ENCODE peak calls at places on chromosomes 6 and 20, in seven cellular contexts. O, M, F, V, Q, N and A are unnamed samples.
A peak's percentile ranks its signal among the peaks of the same experiment; 100 is the strongest.

GRCh38 chr20:45097485-45098095 is 3.3 kb downstream of the KCNS1 start:
- DNase-seq in M (no peak), O (peak; percentile 57), V (no peak), F (peak; percentile 27), Q (no peak), N (no peak), A (no peak)

GRCh38 chr6:108260126-108260808 is 573 bp downstream of the SNX3 start:
- DNase-seq in O (peak; percentile 61), M (no peak), F (peak; percentile 1), V (peak; percentile 57), Q (peak; percentile 32), N (peak; percentile 61), A (peak; percentile 39)

GRCh38 chr6:42423244-42423643 is 28.5 kb downstream of the TRERF1 start:
- DNase-seq in N (no peak), O (no peak), F (peak; percentile 37), M (no peak), V (no peak), Q (no peak), A (no peak)

GRCh38 chr6:87340230-87340629 is 4.4 kb upstream of the C6orf163 start:
- DNase-seq in Q (no peak), O (no peak), N (no peak), F (no peak), M (no peak), V (no peak), A (no peak)

GRCh38 chr20:33477386-33478234 is 12.3 kb upstream of the CBFA2T2 start:
- DNase-seq in V (no peak), N (peak; percentile 20), F (no peak), Q (peak; percentile 99), O (no peak), M (no peak), A (no peak)

GRCh38 chr6:22363166-22363965 is 66.5 kb upstream of the PRL start:
- DNase-seq in V (no peak), N (no peak), M (no peak), Q (peak; percentile 72), O (peak; percentile 19), F (no peak), A (no peak)

GRCh38 chr20:5135363-5136012 is 8.7 kb downstream of the CDS2 start:
- DNase-seq in O (no peak), Q (no peak), M (no peak), V (peak; percentile 30), N (no peak), F (no peak), A (no peak)

GRCh38 chr6:28695671-28696537 is 170.2 kb downstream of the GPX5 start:
- DNase-seq in F (no peak), M (no peak), V (peak; percentile 67), O (peak; percentile 70), Q (no peak), N (no peak), A (no peak)

GRCh38 chr6:90790058-90790457 is 203.2 kb upstream of the MAP3K7 start:
- DNase-seq in M (peak; percentile 21), Q (no peak), V (no peak), N (peak; percentile 70), O (no peak), F (no peak), A (no peak)

GRCh38 chr6:35298625-35299140 is 1.1 kb downstream of the DEF6 start:
- DNase-seq in V (no peak), O (no peak), Q (no peak), M (no peak), N (no peak), F (no peak), A (no peak)

GRCh38 chr6:157107915-157108651 is 215.2 kb downstream of the TMEM242 start:
- DNase-seq in O (peak; percentile 84), Q (no peak), M (no peak), N (no peak), V (peak; percentile 97), F (no peak), A (no peak)